ENCODE peak calls at places on chromosomes 12 and 14, in five cellular contexts. Q is stimulated activated CD4-positive, alpha-beta T cell treated with anti-CD3 and anti-CD28 coated beads, Interleukin-2, amount 100 ng/mL, for 48 hours; E is lower leg skin; P is effector CD4-positive, alpha-beta T cell; R is HEK293T. N is an unnamed sample.

GRCh38 chr14:33839193-33840076 is 111.4 kb downstream of the EGLN3 start:
- DNase-seq in Q (peak; percentile 49), E (no peak), P (no peak), R (peak; percentile 69), N (peak; percentile 23)

GRCh38 chr14:61460853-61461611 is 139.7 kb downstream of the PRKCH start:
- DNase-seq in Q (no peak), E (peak; percentile 84), P (peak; percentile 45), R (no peak), N (no peak)

GRCh38 chr14:39395555-39396254 is 36.5 kb downstream of the FBXO33 start:
- DNase-seq in Q (no peak), E (no peak), P (no peak), R (no peak), N (no peak)

GRCh38 chr14:101823081-101823480 is 61.6 kb downstream of the PPP2R5C start:
- DNase-seq in Q (no peak), E (no peak), P (peak; percentile 39), R (no peak), N (no peak)

GRCh38 chr12:70122804-70123203 is 120.4 kb upstream of the CNOT2 start:
- DNase-seq in Q (no peak), E (no peak), P (no peak), R (no peak), N (no peak)

GRCh38 chr12:126385785-126386184 is 1320.5 kb downstream of the AACS start:
- DNase-seq in Q (no peak), E (no peak), P (no peak), R (no peak), N (no peak)

GRCh38 chr12:44159211-44159610 is 323.3 kb downstream of the TMEM117 start:
- DNase-seq in Q (no peak), E (no peak), P (no peak), R (no peak), N (no peak)

GRCh38 chr14:105195051-105195450 is 13.9 kb upstream of the NUDT14 start:
- DNase-seq in Q (no peak), E (no peak), P (no peak), R (no peak), N (no peak)

GRCh38 chr14:86533834-86534233 is 1003.9 kb downstream of the FLRT2 start:
- DNase-seq in Q (no peak), E (no peak), P (no peak), R (no peak), N (no peak)

GRCh38 chr14:73785336-73785833 is 66.2 kb upstream of the PTGR2 start:
- DNase-seq in Q (no peak), E (no peak), P (no peak), R (peak; percentile 49), N (no peak)

GRCh38 chr12:12909228-12909994 is 18.0 kb downstream of the GPRC5A start:
- DNase-seq in Q (no peak), E (no peak), P (no peak), R (no peak), N (peak; percentile 24)

GRCh38 chr12:48388430-48388829 is 37.7 kb upstream of the ZNF641 start:
- DNase-seq in Q (no peak), E (no peak), P (no peak), R (no peak), N (no peak)

GRCh38 chr14:60760648-60761364 is 26.2 kb downstream of the MNAT1 start:
- DNase-seq in Q (no peak), E (no peak), P (no peak), R (no peak), N (no peak)

GRCh38 chr14:92898732-92899131 is 24.2 kb upstream of the CHGA start:
- DNase-seq in Q (no peak), E (no peak), P (no peak), R (no peak), N (no peak)

GRCh38 chr12:49410833-49411232 is 43.6 kb downstream of the SPATS2 start:
- DNase-seq in Q (no peak), E (no peak), P (no peak), R (no peak), N (no peak)

GRCh38 chr14:32711103-32711680 is 227.5 kb upstream of the NPAS3 start:
- DNase-seq in Q (no peak), E (no peak), P (no peak), R (peak; percentile 49), N (no peak)

GRCh38 chr12:122126713-122127597 is 47.1 kb downstream of the IL31 start:
- DNase-seq in Q (no peak), E (no peak), P (no peak), R (no peak), N (no peak)

GRCh38 chr12:92912052-92912451 is 17.0 kb downstream of the EEA1 start:
- DNase-seq in Q (peak; percentile 9), E (no peak), P (no peak), R (no peak), N (no peak)

GRCh38 chr12:117507547-117507946 is 146.1 kb upstream of the NOS1 start:
- DNase-seq in Q (no peak), E (no peak), P (no peak), R (no peak), N (no peak)

GRCh38 chr12:54853933-54854538 is at the start of gene MUCL1:
- DNase-seq in Q (peak; percentile 69), E (no peak), P (peak; percentile 58), R (peak; percentile 66), N (peak; percentile 13)

GRCh38 chr14:30669594-30669993 is 47.5 kb downstream of the SCFD1 start:
- DNase-seq in Q (no peak), E (no peak), P (no peak), R (no peak), N (no peak)

GRCh38 chr12:77082021-77082420 is 16.7 kb upstream of the E2F7 start:
- DNase-seq in Q (no peak), E (no peak), P (no peak), R (no peak), N (no peak)

GRCh38 chr12:16626991-16627390 is 21.0 kb upstream of the LMO3 start:
- DNase-seq in Q (no peak), E (no peak), P (no peak), R (no peak), N (no peak)

GRCh38 chr12:22600226-22600625 is 24.7 kb upstream of the ETNK1 start:
- DNase-seq in Q (no peak), E (no peak), P (no peak), R (no peak), N (no peak)

GRCh38 chr12:9364224-9365176 is 156.3 kb upstream of the PZP start:
- DNase-seq in Q (peak; percentile 20), E (no peak), P (no peak), R (no peak), N (no peak)

GRCh38 chr12:41188058-41188840 is at the start of gene PDZRN4:
- DNase-seq in Q (no peak), E (peak; percentile 82), P (no peak), R (no peak), N (no peak)

GRCh38 chr12:90102957-90103652 is 394.5 kb upstream of the ATP2B1 start:
- DNase-seq in Q (peak; percentile 4), E (no peak), P (peak; percentile 7), R (peak; percentile 43), N (no peak)

GRCh38 chr12:58388261-58388660 is 446.9 kb downstream of the ATP23 start:
- DNase-seq in Q (no peak), E (no peak), P (no peak), R (no peak), N (no peak)

GRCh38 chr12:31009976-31010375 is 63.7 kb upstream of the DDX11 start:
- DNase-seq in Q (no peak), E (peak; percentile 71), P (no peak), R (no peak), N (no peak)

GRCh38 chr12:121209629-121210572 is at the start of gene P2RX4:
- DNase-seq in Q (peak; percentile 75), E (peak; percentile 97), P (peak; percentile 81), R (peak; percentile 87), N (peak; percentile 91)

GRCh38 chr12:3380200-3381020 is 110.6 kb upstream of the PRMT8 start:
- DNase-seq in Q (no peak), E (no peak), P (no peak), R (no peak), N (no peak)

GRCh38 chr12:16531623-16532022 is 74.3 kb downstream of the LMO3 start:
- DNase-seq in Q (no peak), E (no peak), P (no peak), R (no peak), N (no peak)

GRCh38 chr14:96136361-96136760 is 68.3 kb upstream of the BDKRB2 start:
- DNase-seq in Q (no peak), E (no peak), P (no peak), R (no peak), N (no peak)